ENCODE peak calls at places on chromosomes 11 and 22, in nine cellular contexts. R is left ventricle myocardium inferior, F is hepatocyte, H is right lobe of liver, S is cardiac muscle cell, X is ovary, J is PC-3, Q is lung, K is esophagus squamous epithelium. E is an unnamed sample.

GRCh38 chr11:121534131-121535093 is 81.6 kb upstream of the SORL1-AS1 start:
- DNase-seq in R (no peak), F (no peak), H (no peak), S (peak; percentile 46), X (peak; percentile 29), J (peak; percentile 62), Q (no peak), K (no peak), E (no peak)

GRCh38 chr11:76216536-76217326 is 10.4 kb upstream of the WNT11 start:
- DNase-seq in R (peak; percentile 10), F (no peak), H (no peak), S (no peak), X (no peak), J (no peak), Q (no peak), K (no peak), E (no peak)

GRCh38 chr11:73095613-73096012 is 46.5 kb downstream of the FCHSD2 start:
- DNase-seq in R (no peak), F (peak; percentile 5), H (no peak), S (peak; percentile 19), X (no peak), J (no peak), Q (no peak), K (no peak), E (no peak)

GRCh38 chr11:45035440-45035839 is 84.8 kb upstream of the TP53I11 start:
- DNase-seq in R (no peak), F (no peak), H (no peak), S (no peak), X (no peak), J (no peak), Q (no peak), K (no peak), E (no peak)

GRCh38 chr22:28021116-28021997 is 102.3 kb upstream of the PITPNB start:
- DNase-seq in R (peak; percentile 8), F (no peak), H (no peak), S (no peak), X (peak; percentile 28), J (no peak), Q (no peak), K (no peak), E (no peak)

GRCh38 chr11:88950975-88951374 is 114.8 kb downstream of the GRM5 start:
- DNase-seq in R (no peak), F (no peak), H (no peak), S (no peak), X (no peak), J (no peak), Q (no peak), K (no peak), E (no peak)

GRCh38 chr11:92657226-92657625 is 312.2 kb upstream of the MTNR1B start:
- DNase-seq in R (no peak), F (no peak), H (no peak), S (no peak), X (no peak), J (no peak), Q (no peak), K (no peak), E (no peak)

GRCh38 chr11:65899356-65900124 is 648 bp downstream of the FOSL1 start:
- DNase-seq in R (peak; percentile 61), F (peak; percentile 84), H (peak; percentile 75), S (peak; percentile 75), X (no peak), J (peak; percentile 91), Q (no peak), K (no peak), E (peak; percentile 80)

GRCh38 chr22:27810566-27810965 is 9.0 kb upstream of the MN1 start:
- DNase-seq in R (peak; percentile 62), F (peak; percentile 71), H (peak; percentile 73), S (peak; percentile 69), X (peak; percentile 82), J (peak; percentile 7), Q (no peak), K (no peak), E (peak; percentile 60)

GRCh38 chr22:49310354-49310753 is 517.3 kb downstream of the BRD1 start:
- DNase-seq in R (no peak), F (no peak), H (peak; percentile 3), S (no peak), X (no peak), J (no peak), Q (no peak), K (no peak), E (peak; percentile 6)

GRCh38 chr11:60870276-60870675 is 2.9 kb downstream of the ZP1 start:
- DNase-seq in R (no peak), F (no peak), H (no peak), S (no peak), X (no peak), J (no peak), Q (no peak), K (no peak), E (no peak)

GRCh38 chr11:134244593-134244992 is 8.6 kb downstream of the THYN1 start:
- DNase-seq in R (no peak), F (peak; percentile 29), H (no peak), S (peak; percentile 34), X (no peak), J (peak; percentile 48), Q (no peak), K (no peak), E (no peak)

GRCh38 chr11:15318814-15319213 is 204.1 kb downstream of the INSC start:
- DNase-seq in R (no peak), F (no peak), H (no peak), S (no peak), X (no peak), J (no peak), Q (no peak), K (no peak), E (no peak)

GRCh38 chr11:26846222-26846621 is 124.4 kb upstream of the SLC5A12 start:
- DNase-seq in R (no peak), F (no peak), H (no peak), S (no peak), X (no peak), J (no peak), Q (no peak), K (no peak), E (no peak)

GRCh38 chr22:37173709-37174108 is 14.3 kb downstream of the C1QTNF6 start:
- DNase-seq in R (peak; percentile 47), F (no peak), H (no peak), S (peak; percentile 85), X (no peak), J (no peak), Q (no peak), K (no peak), E (peak; percentile 60)

GRCh38 chr11:95487391-95487790 is 256.4 kb upstream of the SESN3 start:
- DNase-seq in R (no peak), F (no peak), H (no peak), S (no peak), X (no peak), J (no peak), Q (no peak), K (no peak), E (no peak)

GRCh38 chr22:27372969-27373670 is 428.4 kb downstream of the MN1 start:
- DNase-seq in R (no peak), F (peak; percentile 91), H (peak; percentile 42), S (no peak), X (no peak), J (peak; percentile 62), Q (peak; percentile 34), K (no peak), E (no peak)

GRCh38 chr11:105244157-105244820 is 104.7 kb upstream of the CARD18 start:
- DNase-seq in R (no peak), F (peak; percentile 7), H (no peak), S (peak; percentile 93), X (no peak), J (peak; percentile 92), Q (no peak), K (no peak), E (peak; percentile 51)

GRCh38 chr22:47060718-47061117 is 298.3 kb downstream of the TBC1D22A start:
- DNase-seq in R (peak; percentile 1), F (no peak), H (no peak), S (no peak), X (no peak), J (no peak), Q (no peak), K (no peak), E (no peak)

GRCh38 chr11:56533054-56533740 is 9.9 kb downstream of the OR5M11 start:
- DNase-seq in R (no peak), F (peak; percentile 11), H (no peak), S (no peak), X (no peak), J (peak; percentile 28), Q (no peak), K (no peak), E (no peak)

GRCh38 chr11:12673601-12673923 is 659 bp upstream of the TEAD1 start:
- DNase-seq in R (no peak), F (no peak), H (no peak), S (no peak), X (no peak), J (no peak), Q (no peak), K (no peak), E (no peak)
- H3K4me1 ChIP-seq in R (peaks cover 40% of the 10 kb centered on the region), F (peaks cover 14% of the 10 kb centered on the region), H (no peaks in the 10 kb centered on the region), S (peaks cover 20% of the 10 kb centered on the region), X (no peaks in the 10 kb centered on the region), J (peaks cover 27% of the 10 kb centered on the region), Q (no peaks in the 10 kb centered on the region), K (peaks cover 5% of the 10 kb centered on the region), E (peaks cover 33% of the 10 kb centered on the region)

GRCh38 chr11:111334495-111335123 is 36.3 kb downstream of the POU2AF3 start:
- DNase-seq in R (no peak), F (peak; percentile 74), H (peak; percentile 71), S (no peak), X (no peak), J (peak; percentile 61), Q (no peak), K (no peak), E (no peak)
- H3K27me3 ChIP-seq in R (no peaks in the 10 kb centered on the region), F (no peaks in the 10 kb centered on the region), H (no peaks in the 10 kb centered on the region), S (no peaks in the 10 kb centered on the region), X (no peaks in the 10 kb centered on the region), J (peaks cover 21% of the 10 kb centered on the region), Q (no peaks in the 10 kb centered on the region), K (no peaks in the 10 kb centered on the region), E (no peaks in the 10 kb centered on the region)

GRCh38 chr11:102934735-102935134 is 20.8 kb downstream of the MMP13 start:
- DNase-seq in R (no peak), F (no peak), H (no peak), S (no peak), X (no peak), J (no peak), Q (no peak), K (no peak), E (no peak)
- H3K4me1 ChIP-seq in R (no peaks in the 10 kb centered on the region), F (peaks cover 16% of the 10 kb centered on the region), H (no peaks in the 10 kb centered on the region), S (no peaks in the 10 kb centered on the region), X (no peaks in the 10 kb centered on the region), J (no peaks in the 10 kb centered on the region), Q (peaks cover 1% of the 10 kb centered on the region), K (no peaks in the 10 kb centered on the region), E (no peaks in the 10 kb centered on the region)

DNA sequence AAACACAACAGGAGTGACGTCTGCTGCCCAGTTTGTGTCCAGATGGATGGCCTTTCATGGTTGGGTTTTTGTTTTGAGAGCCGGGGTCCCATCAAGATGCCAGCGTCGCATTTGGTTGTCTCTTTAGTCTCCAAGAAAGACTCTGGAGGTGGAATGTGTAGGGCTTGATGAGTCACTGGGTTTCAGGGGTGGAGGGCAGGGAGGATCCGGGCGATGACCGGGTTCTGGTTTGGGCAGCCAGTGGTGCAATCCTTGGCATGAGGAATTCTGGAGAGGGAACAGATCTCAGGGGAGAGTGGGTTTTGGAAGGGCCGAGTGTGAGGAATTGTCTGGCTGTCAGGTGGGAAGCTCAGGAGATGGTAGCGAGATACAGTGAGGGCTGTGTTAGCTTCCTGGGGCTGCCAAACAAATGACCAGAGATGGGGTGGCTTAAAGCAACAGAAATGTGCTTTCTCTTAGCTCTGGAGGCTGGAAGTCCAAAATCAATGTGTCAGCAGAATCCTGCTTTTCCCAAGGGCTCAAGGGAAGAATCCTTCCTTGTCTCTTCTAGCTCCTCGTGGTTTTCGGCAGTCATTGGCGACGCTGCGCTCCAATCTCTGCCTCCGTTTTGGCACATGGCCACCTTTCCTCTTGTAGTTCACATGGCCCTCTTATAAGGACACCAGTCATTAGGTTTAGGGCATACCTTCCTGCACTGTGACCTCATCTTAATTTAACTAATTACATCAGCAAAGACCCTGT is 26.4 kb upstream of the PPFIA1 start:
- DNase-seq in R (no peak), F (no peak), H (no peak), S (peak; percentile 47), X (no peak), J (peak; percentile 61), Q (no peak), K (no peak), E (no peak)
- H3K27me3 ChIP-seq in R (peaks cover 31% of the 10 kb centered on the region), F (no peaks in the 10 kb centered on the region), H (no peaks in the 10 kb centered on the region), S (no peaks in the 10 kb centered on the region), X (no peaks in the 10 kb centered on the region), J (no peaks in the 10 kb centered on the region), Q (no peaks in the 10 kb centered on the region), K (no peaks in the 10 kb centered on the region), E (no peaks in the 10 kb centered on the region)